ENCODE peak calls at places on chromosomes 3 and 15, in nine cellular contexts. O, E, M, V, C, U, K, Y and A are unnamed samples.

GRCh38 chr15:67593561-67593960 is 51.1 kb downstream of the MAP2K5 start:
- DNase-seq in U (no peak), Y (no peak), O (no peak), V (no peak), E (no peak), M (no peak), C (no peak), K (no peak), A (no peak)

GRCh38 chr15:58650102-58650501 is 99.4 kb downstream of the ADAM10 start:
- DNase-seq in M (no peak), V (no peak), C (no peak), O (no peak), U (no peak), E (no peak), K (no peak), Y (no peak), A (no peak)

GRCh38 chr3:83928391-83928790 is 1030.4 kb upstream of the CADM2 start:
- DNase-seq in M (no peak), Y (no peak), C (peak; percentile 2), K (peak; percentile 50), V (no peak), E (no peak), U (no peak), O (no peak), A (no peak)

GRCh38 chr3:44429459-44429858 is 48.0 kb downstream of the ZNF445 start:
- DNase-seq in M (no peak), V (no peak), E (no peak), K (no peak), C (no peak), O (no peak), Y (no peak), U (no peak), A (no peak)

GRCh38 chr15:59549339-59549807 is 62.2 kb upstream of the GCNT3 start:
- DNase-seq in V (peak; percentile 20), Y (no peak), C (no peak), M (no peak), U (no peak), E (no peak), O (no peak), K (no peak), A (no peak)

GRCh38 chr15:85330941-85331588 is 49.3 kb upstream of the AKAP13 start:
- DNase-seq in O (peak; percentile 64), V (peak; percentile 98), K (peak; percentile 88), Y (peak; percentile 92), M (peak; percentile 83), E (peak; percentile 85), C (peak; percentile 44), U (peak; percentile 93), A (peak; percentile 86)

GRCh38 chr15:69468241-69469121 is 15.9 kb downstream of the RPLP1 start:
- DNase-seq in V (no peak), C (no peak), Y (no peak), E (no peak), O (no peak), K (no peak), M (peak; percentile 70), U (no peak), A (peak; percentile 49)

GRCh38 chr3:192817053-192817452 is 89.7 kb upstream of the FGF12 start:
- DNase-seq in K (no peak), V (no peak), U (no peak), M (no peak), E (no peak), O (no peak), C (no peak), Y (no peak), A (no peak)

GRCh38 chr3:61417352-61417751 is 144.0 kb upstream of the PTPRG start:
- DNase-seq in O (no peak), E (no peak), V (no peak), U (no peak), M (no peak), Y (no peak), K (no peak), C (no peak), A (no peak)

GRCh38 chr3:181176610-181177009 is 187.1 kb upstream of the DNAJC19 start:
- DNase-seq in U (peak; percentile 2), Y (peak; percentile 79), M (peak; percentile 76), K (peak; percentile 41), E (peak; percentile 43), V (peak; percentile 74), O (peak; percentile 50), C (no peak), A (peak; percentile 32)

GRCh38 chr3:14119651-14120050 is 5.0 kb downstream of the CHCHD4 start:
- DNase-seq in O (no peak), Y (no peak), V (no peak), C (no peak), U (no peak), M (no peak), K (no peak), E (no peak), A (no peak)

GRCh38 chr15:47719730-47720129 is 2.4 kb downstream of the SEMA6D start:
- DNase-seq in O (no peak), V (no peak), C (no peak), K (no peak), Y (no peak), E (no peak), M (no peak), U (no peak), A (no peak)

GRCh38 chr3:28334552-28334951 is 14.0 kb upstream of the ZCWPW2 start:
- DNase-seq in O (no peak), V (no peak), E (no peak), Y (no peak), U (no peak), C (no peak), M (no peak), K (no peak), A (no peak)

GRCh38 chr15:41894791-41895463 is 1.1 kb upstream of the SPTBN5 start:
- DNase-seq in C (peak; percentile 92), E (no peak), V (peak; percentile 87), M (peak; percentile 66), K (peak; percentile 35), Y (peak; percentile 90), O (peak; percentile 80), U (no peak), A (peak; percentile 24)

GRCh38 chr3:110430146-110430545 is 641.5 kb upstream of the NECTIN3 start:
- DNase-seq in M (no peak), K (no peak), O (no peak), U (no peak), C (no peak), E (no peak), Y (no peak), V (no peak), A (no peak)

GRCh38 chr15:51025454-51025846 is 69.3 kb downstream of the TNFAIP8L3 start:
- DNase-seq in V (no peak), Y (no peak), U (no peak), M (no peak), K (no peak), O (no peak), C (no peak), E (no peak), A (no peak)

GRCh38 chr3:131329774-131330173 is 51.8 kb upstream of the NUDT16 start:
- DNase-seq in C (no peak), O (no peak), U (no peak), M (no peak), V (no peak), E (no peak), Y (no peak), K (no peak), A (no peak)

GRCh38 chr15:95152741-95153140 is 921.4 kb downstream of the MCTP2 start:
- DNase-seq in C (no peak), Y (no peak), V (no peak), K (no peak), E (no peak), U (no peak), O (no peak), M (no peak), A (no peak)

GRCh38 chr15:43204016-43204901 is 16.6 kb downstream of the EPB42 start:
- DNase-seq in E (no peak), U (peak; percentile 38), O (no peak), M (no peak), V (no peak), Y (no peak), C (peak; percentile 39), K (peak; percentile 53), A (peak; percentile 34)

GRCh38 chr3:187041362-187042061 is 97.8 kb downstream of the RPL39L start:
- DNase-seq in K (peak; percentile 97), C (no peak), U (no peak), M (no peak), V (no peak), Y (no peak), E (no peak), O (no peak), A (no peak)

GRCh38 chr3:42257007-42257406 is 9.0 kb downstream of the CCK start:
- DNase-seq in Y (no peak), V (no peak), C (no peak), U (no peak), O (no peak), K (no peak), M (no peak), E (no peak), A (no peak)
- TF ChIP-seq POLR2A in Y (no peak), V (no peak), C (no peak), U (no peak), O (no peak), K (no peak), M (no peak), E (no peak), A (no peak)

GRCh38 chr15:79629687-79630086 is 197.6 kb downstream of the MINAR1 start:
- DNase-seq in K (no peak), M (no peak), C (no peak), O (no peak), E (no peak), V (no peak), U (no peak), Y (no peak), A (no peak)
- TF ChIP-seq POLR2A in K (no peak), M (no peak), C (no peak), O (no peak), E (no peak), V (no peak), U (no peak), Y (no peak), A (no peak)

GRCh38 chr3:128349963-128350599 is 116.6 kb downstream of the DNAJB8 start:
- DNase-seq in V (peak; percentile 50), Y (no peak), O (no peak), E (no peak), U (no peak), C (no peak), M (no peak), K (no peak), A (peak; percentile 53)
- TF ChIP-seq POLR2A in V (no peak), Y (no peak), O (no peak), E (no peak), U (no peak), C (no peak), M (no peak), K (no peak), A (no peak)

DNA sequence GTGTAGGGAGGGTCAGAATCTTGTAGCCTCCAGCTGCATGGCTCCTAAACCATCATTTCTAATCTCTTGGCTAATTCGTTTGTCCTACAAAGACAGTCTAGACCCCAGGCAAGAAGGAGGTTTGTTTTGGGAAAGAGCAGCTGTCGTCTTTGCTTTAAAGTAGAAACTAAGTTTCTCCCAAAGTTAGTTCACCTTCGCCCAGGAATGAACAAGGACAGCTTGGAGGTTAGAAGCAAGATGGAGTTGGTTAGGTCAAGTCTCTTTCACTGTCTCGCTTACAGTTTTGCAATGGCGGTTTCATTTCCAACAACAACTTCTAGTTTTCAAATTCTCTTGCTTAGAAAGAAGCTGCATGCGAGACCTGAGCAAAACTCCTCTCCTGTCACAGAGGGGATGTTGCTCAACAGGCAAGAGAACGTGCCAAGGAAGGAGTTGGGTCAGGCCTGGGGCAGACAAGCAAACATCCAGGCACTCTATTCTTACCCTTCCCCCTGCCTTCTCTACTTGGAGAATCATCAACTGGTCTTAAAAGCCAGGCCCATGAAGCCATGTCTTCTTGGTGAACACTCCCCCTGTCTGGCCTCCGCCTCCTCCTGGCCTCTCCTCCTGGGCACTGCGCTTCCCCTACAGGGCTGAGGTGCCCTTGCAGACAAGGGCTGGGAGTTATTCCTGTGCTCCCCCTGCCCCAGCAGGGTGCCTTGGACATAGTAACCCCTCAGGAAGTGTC is 57.6 kb downstream of the TMEM44 start:
- DNase-seq in O (no peak), M (no peak), E (no peak), U (peak; percentile 35), Y (no peak), C (no peak), K (no peak), V (peak; percentile 72), A (peak; percentile 41)
- TF ChIP-seq POLR2A in O (no peak), M (no peak), E (no peak), U (no peak), Y (no peak), C (no peak), K (no peak), V (no peak), A (no peak)